ENCODE peak calls at places on chromosomes 7 and 10, in six cellular contexts. J is astrocyte, Y is hepatocyte, K is body of pancreas, O is IMR-90, D is heart left ventricle. C is an unnamed sample.
A peak's percentile ranks its signal among the peaks of the same experiment; 100 is the strongest.

GRCh38 chr7:7946486-7946885 is 22.1 kb upstream of the GLCCI1 start:
- DNase-seq in J (no peak), K (no peak), D (no peak), Y (no peak), O (no peak), C (no peak)

GRCh38 chr7:112201421-112201820 is 4.8 kb downstream of the DOCK4 start:
- DNase-seq in Y (no peak), D (no peak), K (no peak), J (peak; percentile 72), O (peak; percentile 86), C (no peak)

GRCh38 chr10:74056081-74056818 is 58.3 kb downstream of the VCL start:
- DNase-seq in D (peak; percentile 37), K (peak; percentile 51), J (peak; percentile 89), O (peak; percentile 85), Y (no peak), C (no peak)

GRCh38 chr10:122779924-122780323 is 65.7 kb downstream of the CUZD1 start:
- DNase-seq in J (no peak), O (no peak), D (no peak), Y (no peak), K (no peak), C (no peak)

GRCh38 chr7:154841731-154842331 is 161.1 kb downstream of the PAXIP1 start:
- DNase-seq in K (peak; percentile 9), O (no peak), J (no peak), D (no peak), Y (peak; percentile 44), C (peak; percentile 92)

GRCh38 chr7:40715053-40715430 is 580.2 kb downstream of the SUGCT start:
- DNase-seq in Y (no peak), K (no peak), J (peak; percentile 61), O (peak; percentile 31), D (no peak), C (no peak)

GRCh38 chr10:58299580-58299979 is 30.6 kb downstream of the CISD1 start:
- DNase-seq in O (peak; percentile 57), K (peak; percentile 60), D (peak; percentile 34), J (peak; percentile 36), Y (peak; percentile 79), C (peak; percentile 82)

GRCh38 chr7:141161959-141162547 is 88.2 kb downstream of the TMEM178B start:
- DNase-seq in O (no peak), Y (no peak), D (no peak), K (no peak), J (no peak), C (no peak)

GRCh38 chr7:47283497-47284131 is 298.3 kb downstream of the TNS3 start:
- DNase-seq in D (no peak), J (no peak), O (no peak), K (peak; percentile 38), Y (peak; percentile 87), C (no peak)

GRCh38 chr10:89640242-89640641 is 4.8 kb downstream of the PANK1 start:
- DNase-seq in K (no peak), D (no peak), Y (peak; percentile 21), J (no peak), O (no peak), C (no peak)

GRCh38 chr10:36880898-36881297 is 244.5 kb upstream of the ANKRD30A start:
- DNase-seq in K (no peak), Y (peak; percentile 13), J (no peak), D (no peak), O (peak; percentile 56), C (peak; percentile 51)

GRCh38 chr10:106380706-106381105 is 783.8 kb downstream of the SORCS1 start:
- DNase-seq in D (no peak), Y (no peak), K (no peak), J (no peak), O (no peak), C (no peak)

GRCh38 chr7:90777075-90777864 is 181.1 kb downstream of the CDK14 start:
- DNase-seq in O (no peak), J (no peak), D (no peak), Y (peak; percentile 22), K (no peak), C (no peak)

GRCh38 chr7:50791363-50791762 is 8.7 kb upstream of the GRB10 start:
- DNase-seq in O (no peak), K (no peak), Y (no peak), J (no peak), D (no peak), C (no peak)

GRCh38 chr10:71902351-71902750 is 51.3 kb upstream of the PSAP start:
- DNase-seq in K (no peak), Y (no peak), O (no peak), J (no peak), D (no peak), C (no peak)

GRCh38 chr7:40746841-40747556 is 612.2 kb downstream of the SUGCT start:
- DNase-seq in O (peak; percentile 28), Y (no peak), J (no peak), K (no peak), D (no peak), C (no peak)

GRCh38 chr10:15436696-15437095 is 65.6 kb upstream of the FAM171A1 start:
- DNase-seq in K (no peak), O (peak; percentile 22), Y (no peak), J (peak; percentile 49), D (no peak), C (no peak)

GRCh38 chr7:151286148-151286547 is 37.7 kb upstream of the SMARCD3 start:
- DNase-seq in O (peak; percentile 14), J (peak; percentile 30), D (no peak), K (no peak), Y (no peak), C (no peak)

GRCh38 chr7:131518626-131519025 is 37.8 kb downstream of the PODXL start:
- DNase-seq in O (no peak), D (no peak), Y (no peak), K (no peak), J (no peak), C (no peak)

GRCh38 chr7:94449151-94449725 is 54.5 kb downstream of the COL1A2 start:
- DNase-seq in J (no peak), D (no peak), K (no peak), O (peak; percentile 55), Y (peak; percentile 52), C (peak; percentile 85)

GRCh38 chr10:132094581-132095234 is 29.0 kb downstream of the JAKMIP3 start:
- DNase-seq in D (no peak), O (no peak), J (no peak), K (no peak), Y (peak; percentile 6), C (no peak)

DNA sequence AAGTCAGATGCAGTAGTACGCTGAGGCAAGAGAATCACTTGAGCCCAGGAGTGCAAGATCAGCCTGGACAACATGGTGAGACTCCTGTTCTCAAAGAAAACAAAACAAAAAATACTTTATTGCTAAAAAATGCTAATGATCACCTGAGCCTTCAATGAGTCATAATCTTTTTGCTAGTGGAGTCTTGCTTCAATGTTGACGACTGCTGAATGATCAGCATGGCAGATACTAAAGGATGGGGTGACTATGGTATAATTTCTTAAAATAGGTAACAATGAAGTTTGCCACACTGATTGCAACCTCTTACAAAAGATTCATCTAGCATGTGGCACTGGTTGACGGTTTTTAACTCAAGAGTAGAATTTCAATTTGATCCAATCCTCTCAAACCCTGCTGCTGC is 22.3 kb downstream of the NANOS1 start:
- DNase-seq in Y (no peak), J (no peak), O (no peak), D (no peak), K (no peak), C (no peak)
- H3K4me3 ChIP-seq in Y (no peak overlapping the region), J (no peak overlapping the region), O (no peak overlapping the region), D (no peak overlapping the region), K (no peak overlapping the region), C (no peak overlapping the region)

GRCh38 chr7:22859676-22860290 is 37.1 kb upstream of the TOMM7 start:
- DNase-seq in K (peak; percentile 23), O (no peak), Y (no peak), J (peak; percentile 81), D (no peak), C (no peak)
- H3K4me1 ChIP-seq in K (peaks cover 47% of the 10 kb centered on the region), O (peaks cover 19% of the 10 kb centered on the region), Y (peaks cover 10% of the 10 kb centered on the region), J (peaks cover 46% of the 10 kb centered on the region), D (peaks cover 15% of the 10 kb centered on the region), C (peaks cover 16% of the 10 kb centered on the region)

GRCh38 chr10:33006342-33006887 is 48.4 kb upstream of the ITGB1 start:
- DNase-seq in J (no peak), K (no peak), Y (no peak), O (no peak), D (no peak), C (no peak)

GRCh38 chr10:33009244-33010131 is 51.5 kb upstream of the ITGB1 start:
- DNase-seq in K (no peak), D (no peak), Y (no peak), J (no peak), O (no peak), C (peak; percentile 72)

GRCh38 chr10:33010132-33011037 is 52.4 kb upstream of the ITGB1 start:
- DNase-seq in O (peak; percentile 86), Y (peak; percentile 54), D (no peak), K (peak; percentile 27), J (peak; percentile 95), C (peak; percentile 98)

GRCh38 chr10:33005322-33006282 is 47.6 kb upstream of the ITGB1 start:
- DNase-seq in J (peak; percentile 96), O (peak; percentile 98), Y (peak; percentile 90), K (peak; percentile 81), D (peak; percentile 90), C (peak; percentile 76)

DNA sequence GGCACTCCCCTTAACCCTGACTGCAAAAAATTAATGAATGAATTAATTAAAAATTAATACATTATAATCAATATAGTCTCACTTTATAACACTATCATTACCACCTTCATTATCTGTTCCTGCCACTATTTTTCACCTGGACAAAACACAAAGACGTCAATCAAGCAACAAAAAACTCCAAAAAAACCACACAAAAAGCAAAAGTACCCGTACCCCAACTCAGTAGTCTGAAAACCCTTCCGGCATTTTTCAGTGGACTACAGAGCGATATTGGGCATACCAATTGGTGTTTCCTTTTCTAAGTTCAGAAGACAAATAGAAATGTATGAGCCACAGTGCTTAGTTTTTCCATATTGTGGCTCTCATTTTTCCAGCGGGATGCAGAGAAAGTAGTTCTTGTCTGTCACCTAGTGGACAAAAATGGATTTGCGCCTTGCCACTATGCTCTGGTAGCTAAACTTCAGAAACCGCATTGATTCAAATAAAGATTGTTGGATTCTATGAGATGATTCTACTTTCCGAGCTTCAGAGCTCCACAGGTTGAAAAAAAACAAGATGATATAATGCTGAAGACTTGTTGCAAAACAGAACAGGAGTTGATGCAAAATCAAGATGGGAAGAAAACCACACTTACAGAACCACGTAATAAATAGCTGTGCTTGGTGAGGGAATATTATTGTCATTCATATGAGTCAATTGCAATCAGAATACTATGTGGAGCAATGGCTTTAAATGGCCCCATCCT is 50.6 kb upstream of the ITGB1 start:
- DNase-seq in D (no peak), K (peak; percentile 81), Y (peak; percentile 90), O (peak; percentile 92), J (peak; percentile 78), C (peak; percentile 91)
- H3K4me3 ChIP-seq in D (no peak overlapping the region), K (no peak overlapping the region), Y (no peak overlapping the region), O (no peak overlapping the region), J (no peak overlapping the region), C (peak overlapping the region; percentile 2)

GRCh38 chr10:80172896-80173295 is 32.4 kb downstream of the ANXA11 start:
- DNase-seq in K (no peak), J (no peak), O (no peak), Y (no peak), D (no peak), C (no peak)

GRCh38 chr10:80173441-80173840 is 31.9 kb downstream of the ANXA11 start:
- DNase-seq in J (no peak), Y (no peak), K (no peak), D (no peak), O (no peak), C (no peak)

GRCh38 chr10:80170026-80170425 is 35.3 kb downstream of the ANXA11 start:
- DNase-seq in K (no peak), O (no peak), D (no peak), Y (no peak), J (no peak), C (no peak)

GRCh38 chr10:80170641-80171040 is 34.7 kb downstream of the ANXA11 start:
- DNase-seq in O (no peak), D (no peak), J (no peak), K (no peak), Y (no peak), C (no peak)

GRCh38 chr10:80171248-80171660 is 34.1 kb downstream of the ANXA11 start:
- DNase-seq in Y (no peak), K (no peak), J (no peak), O (no peak), D (no peak), C (no peak)
- H3K4me1 ChIP-seq in Y (no peaks in the 10 kb centered on the region), K (no peaks in the 10 kb centered on the region), J (peaks cover 6% of the 10 kb centered on the region), O (peaks cover 7% of the 10 kb centered on the region), D (peaks cover 27% of the 10 kb centered on the region), C (peaks cover 17% of the 10 kb centered on the region)